ENCODE peak calls at places on chromosomes 13 and 19, in eight cellular contexts. One of them, this sample, is unnamed.
A peak's percentile ranks its signal among the peaks of the same experiment; 100 is the strongest.

GRCh38 chr13:52848455-52849190 is at the start of gene PCDH8:
- DNase-seq in PC-9: no peak
- DNase-seq in astrocyte of the cerebellum: no peak
- DNase-seq in activated gamma-delta T cell treated with anti-CD3 and anti-CD28 coated beads, Interleukin-2, amount 50 U/mL, for 16 hours: no peak
- DNase-seq in LHCN-M2: no peak
- DNase-seq in A673: peak; percentile 90
- DNase-seq in head of caudate nucleus: peak; percentile 96
- DNase-seq in EL: no peak
- DNase-seq in this sample: no peak

GRCh38 chr19:14494451-14494850 is 1.5 kb downstream of the GIPC1 start:
- DNase-seq in PC-9: no peak
- DNase-seq in astrocyte of the cerebellum: no peak
- DNase-seq in activated gamma-delta T cell treated with anti-CD3 and anti-CD28 coated beads, Interleukin-2, amount 50 U/mL, for 16 hours: no peak
- DNase-seq in LHCN-M2: no peak
- DNase-seq in A673: no peak
- DNase-seq in head of caudate nucleus: no peak
- DNase-seq in EL: no peak
- DNase-seq in this sample: no peak

GRCh38 chr19:19110410-19111137 is 27.7 kb downstream of the TMEM161A start:
- DNase-seq in PC-9: no peak
- DNase-seq in astrocyte of the cerebellum: no peak
- DNase-seq in activated gamma-delta T cell treated with anti-CD3 and anti-CD28 coated beads, Interleukin-2, amount 50 U/mL, for 16 hours: no peak
- DNase-seq in LHCN-M2: no peak
- DNase-seq in A673: peak; percentile 45
- DNase-seq in head of caudate nucleus: peak; percentile 75
- DNase-seq in EL: no peak
- DNase-seq in this sample: no peak

GRCh38 chr19:31277516-31277915 is 71.7 kb downstream of the TSHZ3 start:
- DNase-seq in PC-9: no peak
- DNase-seq in astrocyte of the cerebellum: no peak
- DNase-seq in activated gamma-delta T cell treated with anti-CD3 and anti-CD28 coated beads, Interleukin-2, amount 50 U/mL, for 16 hours: no peak
- DNase-seq in LHCN-M2: no peak
- DNase-seq in A673: no peak
- DNase-seq in head of caudate nucleus: no peak
- DNase-seq in EL: no peak
- DNase-seq in this sample: no peak

GRCh38 chr19:17687857-17688784 is at the start of gene UNC13A:
- DNase-seq in PC-9: peak; percentile 59
- DNase-seq in astrocyte of the cerebellum: no peak
- DNase-seq in activated gamma-delta T cell treated with anti-CD3 and anti-CD28 coated beads, Interleukin-2, amount 50 U/mL, for 16 hours: peak; percentile 7
- DNase-seq in LHCN-M2: no peak
- DNase-seq in A673: peak; percentile 63
- DNase-seq in head of caudate nucleus: peak; percentile 74
- DNase-seq in EL: peak; percentile 34
- DNase-seq in this sample: no peak

GRCh38 chr19:2661615-2662014 is 40.9 kb downstream of the GNG7 start:
- DNase-seq in PC-9: no peak
- DNase-seq in astrocyte of the cerebellum: no peak
- DNase-seq in activated gamma-delta T cell treated with anti-CD3 and anti-CD28 coated beads, Interleukin-2, amount 50 U/mL, for 16 hours: no peak
- DNase-seq in LHCN-M2: peak; percentile 21
- DNase-seq in A673: peak; percentile 41
- DNase-seq in head of caudate nucleus: no peak
- DNase-seq in EL: no peak
- DNase-seq in this sample: no peak

GRCh38 chr13:78326608-78327007 is 276.7 kb downstream of the POU4F1 start:
- DNase-seq in PC-9: no peak
- DNase-seq in astrocyte of the cerebellum: no peak
- DNase-seq in activated gamma-delta T cell treated with anti-CD3 and anti-CD28 coated beads, Interleukin-2, amount 50 U/mL, for 16 hours: no peak
- DNase-seq in LHCN-M2: peak; percentile 1
- DNase-seq in A673: peak; percentile 18
- DNase-seq in head of caudate nucleus: no peak
- DNase-seq in EL: no peak
- DNase-seq in this sample: peak; percentile 28

GRCh38 chr19:50803633-50804419 is 13.6 kb downstream of the ACP4 start:
- DNase-seq in PC-9: no peak
- DNase-seq in astrocyte of the cerebellum: no peak
- DNase-seq in activated gamma-delta T cell treated with anti-CD3 and anti-CD28 coated beads, Interleukin-2, amount 50 U/mL, for 16 hours: peak; percentile 15
- DNase-seq in LHCN-M2: no peak
- DNase-seq in A673: no peak
- DNase-seq in head of caudate nucleus: no peak
- DNase-seq in EL: no peak
- DNase-seq in this sample: peak; percentile 10

GRCh38 chr19:6465006-6465405 is 935 bp downstream of the CRB3 start:
- DNase-seq in PC-9: no peak
- DNase-seq in astrocyte of the cerebellum: no peak
- DNase-seq in activated gamma-delta T cell treated with anti-CD3 and anti-CD28 coated beads, Interleukin-2, amount 50 U/mL, for 16 hours: no peak
- DNase-seq in LHCN-M2: no peak
- DNase-seq in A673: no peak
- DNase-seq in head of caudate nucleus: no peak
- DNase-seq in EL: no peak
- DNase-seq in this sample: no peak

GRCh38 chr19:1107655-1108261 is 4.0 kb downstream of the GPX4 start:
- DNase-seq in PC-9: no peak
- DNase-seq in astrocyte of the cerebellum: no peak
- DNase-seq in activated gamma-delta T cell treated with anti-CD3 and anti-CD28 coated beads, Interleukin-2, amount 50 U/mL, for 16 hours: no peak
- DNase-seq in LHCN-M2: no peak
- DNase-seq in A673: no peak
- DNase-seq in head of caudate nucleus: no peak
- DNase-seq in EL: no peak
- DNase-seq in this sample: no peak

GRCh38 chr19:13463296-13463695 is 43.0 kb downstream of the CACNA1A start:
- DNase-seq in PC-9: peak; percentile 2
- DNase-seq in astrocyte of the cerebellum: no peak
- DNase-seq in activated gamma-delta T cell treated with anti-CD3 and anti-CD28 coated beads, Interleukin-2, amount 50 U/mL, for 16 hours: no peak
- DNase-seq in LHCN-M2: peak; percentile 11
- DNase-seq in A673: peak; percentile 64
- DNase-seq in head of caudate nucleus: no peak
- DNase-seq in EL: peak; percentile 11
- DNase-seq in this sample: no peak

GRCh38 chr13:19169496-19169895 is 12.1 kb downstream of the TUBA3C start:
- DNase-seq in PC-9: no peak
- DNase-seq in astrocyte of the cerebellum: no peak
- DNase-seq in activated gamma-delta T cell treated with anti-CD3 and anti-CD28 coated beads, Interleukin-2, amount 50 U/mL, for 16 hours: no peak
- DNase-seq in LHCN-M2: no peak
- DNase-seq in A673: no peak
- DNase-seq in head of caudate nucleus: no peak
- DNase-seq in EL: no peak
- DNase-seq in this sample: no peak

GRCh38 chr13:101626925-101627555 is 174.6 kb downstream of the ITGBL1 start:
- DNase-seq in PC-9: no peak
- DNase-seq in astrocyte of the cerebellum: no peak
- DNase-seq in activated gamma-delta T cell treated with anti-CD3 and anti-CD28 coated beads, Interleukin-2, amount 50 U/mL, for 16 hours: no peak
- DNase-seq in LHCN-M2: peak; percentile 39
- DNase-seq in A673: peak; percentile 11
- DNase-seq in head of caudate nucleus: no peak
- DNase-seq in EL: peak; percentile 13
- DNase-seq in this sample: peak; percentile 14